ENCODE peak calls at places on chromosomes 13 and 19, in four cellular contexts. A, W, Y and Q are unnamed samples.

GRCh38 chr19:10418281-10419199 is 1.8 kb upstream of the PDE4A start:
- DNase-seq in A (no peak), W (no peak), Y (peak), Q (no peak)

GRCh38 chr19:43780706-43781525 is at the start of gene KCNN4:
- DNase-seq in Y (peak), W (peak), A (peak), Q (peak)

GRCh38 chr13:95492044-95492801 is 60.3 kb upstream of the CLDN10 start:
- DNase-seq in Y (no peak), W (no peak), A (no peak), Q (peak)

GRCh38 chr19:1837625-1838105 is 10.6 kb downstream of the REXO1 start:
- DNase-seq in A (no peak), Y (no peak), W (peak), Q (no peak)

GRCh38 chr19:53057904-53058579 is 13.5 kb downstream of the ERVV-2 start:
- DNase-seq in W (no peak), A (no peak), Y (no peak), Q (no peak)

GRCh38 chr13:69524459-69525155 is 583.0 kb upstream of the ATXN8OS start:
- DNase-seq in Y (peak), A (peak), W (no peak), Q (no peak)

GRCh38 chr13:84645196-84646071 is 763.2 kb upstream of the SLITRK1 start:
- DNase-seq in W (no peak), A (no peak), Y (no peak), Q (no peak)

GRCh38 chr19:43939557-43940260 is 4.6 kb upstream of the ZNF45 start:
- DNase-seq in Y (no peak), A (no peak), W (no peak), Q (no peak)

GRCh38 chr19:40302224-40303011 is 17.3 kb upstream of the AKT2 start:
- DNase-seq in W (no peak), A (no peak), Y (no peak), Q (no peak)

GRCh38 chr13:41587490-41587889 is 130.1 kb downstream of the RGCC start:
- DNase-seq in W (peak), A (no peak), Y (no peak), Q (no peak)

GRCh38 chr19:10502524-10503001 is 593 bp downstream of the KEAP1 start:
- DNase-seq in A (peak), W (peak), Y (peak), Q (peak)

GRCh38 chr13:35475960-35476943 is at the start of gene MAB21L1:
- DNase-seq in Y (no peak), A (peak), W (no peak), Q (no peak)

GRCh38 chr13:113404723-113405471 is 41.0 kb upstream of the GRTP1 start:
- DNase-seq in Y (peak), A (no peak), W (no peak), Q (no peak)

GRCh38 chr19:39915848-39916215 is 18.6 kb downstream of the FCGBP start:
- DNase-seq in W (no peak), A (no peak), Y (no peak), Q (no peak)

GRCh38 chr19:22532388-22533310 is 101.5 kb upstream of the ZNF492 start:
- DNase-seq in W (no peak), A (no peak), Y (no peak), Q (no peak)

GRCh38 chr13:35255241-35255640 is 221.2 kb downstream of the MAB21L1 start:
- DNase-seq in Y (no peak), W (no peak), A (no peak), Q (no peak)

GRCh38 chr13:94419304-94419943 is 60.1 kb downstream of the DCT start:
- DNase-seq in A (peak), W (peak), Y (no peak), Q (no peak)

GRCh38 chr19:4538601-4538954 is 1.3 kb downstream of the LRG1 start:
- DNase-seq in A (no peak), W (no peak), Y (no peak), Q (no peak)

GRCh38 chr19:58569191-58569942 is 3.8 kb downstream of the MZF1 start:
- DNase-seq in A (no peak), Y (no peak), W (no peak), Q (no peak)